ENCODE peak calls at places on chromosomes 7 and 10, in six cellular contexts. C is stomach, Z is ovary, S is mammary epithelial cell, H is Panc1, F is heart left ventricle. Q is an unnamed sample.

GRCh38 chr7:123494193-123494796 is 40.1 kb downstream of the IQUB start:
- DNase-seq in C (no peak), Z (peak), S (peak), H (peak), F (no peak), Q (peak)

GRCh38 chr7:12796397-12797136 is 109.1 kb downstream of the ARL4A start:
- DNase-seq in C (no peak), Z (no peak), S (no peak), H (no peak), F (no peak), Q (no peak)

GRCh38 chr7:87471430-87471829 is 4.0 kb downstream of the ABCB4 start:
- DNase-seq in C (no peak), Z (no peak), S (no peak), H (no peak), F (no peak), Q (no peak)

GRCh38 chr7:30251708-30252329 is 32.6 kb upstream of the ZNRF2 start:
- DNase-seq in C (no peak), Z (no peak), S (no peak), H (no peak), F (no peak), Q (no peak)

GRCh38 chr7:150715738-150716137 is 675 bp upstream of the GIMAP1 start:
- DNase-seq in C (no peak), Z (no peak), S (no peak), H (no peak), F (no peak), Q (no peak)

GRCh38 chr7:30366606-30367005 is 82.2 kb downstream of the ZNRF2 start:
- DNase-seq in C (no peak), Z (no peak), S (no peak), H (no peak), F (no peak), Q (no peak)

GRCh38 chr10:70054902-70055301 is 2.3 kb downstream of the MACROH2A2 start:
- DNase-seq in C (no peak), Z (no peak), S (no peak), H (no peak), F (no peak), Q (no peak)

GRCh38 chr10:31075434-31075833 is 43.8 kb upstream of the ZNF438 start:
- DNase-seq in C (no peak), Z (no peak), S (peak), H (no peak), F (no peak), Q (peak)

GRCh38 chr7:124101173-124101768 is 68.4 kb upstream of the TMEM229A start:
- DNase-seq in C (peak), Z (no peak), S (no peak), H (no peak), F (no peak), Q (peak)

GRCh38 chr7:78178319-78178718 is 379.7 kb downstream of the PHTF2 start:
- DNase-seq in C (no peak), Z (no peak), S (no peak), H (no peak), F (no peak), Q (no peak)

GRCh38 chr7:131583430-131583829 is 27.0 kb upstream of the PODXL start:
- DNase-seq in C (no peak), Z (no peak), S (no peak), H (no peak), F (no peak), Q (no peak)

GRCh38 chr7:131586259-131586658 is 29.8 kb upstream of the PODXL start:
- DNase-seq in C (peak), Z (no peak), S (no peak), H (no peak), F (peak), Q (no peak)

GRCh38 chr7:131586759-131587158 is 30.3 kb upstream of the PODXL start:
- DNase-seq in C (no peak), Z (no peak), S (no peak), H (no peak), F (no peak), Q (no peak)

GRCh38 chr7:131578602-131579001 is 22.2 kb upstream of the PODXL start:
- DNase-seq in C (no peak), Z (no peak), S (no peak), H (no peak), F (no peak), Q (no peak)

DNA sequence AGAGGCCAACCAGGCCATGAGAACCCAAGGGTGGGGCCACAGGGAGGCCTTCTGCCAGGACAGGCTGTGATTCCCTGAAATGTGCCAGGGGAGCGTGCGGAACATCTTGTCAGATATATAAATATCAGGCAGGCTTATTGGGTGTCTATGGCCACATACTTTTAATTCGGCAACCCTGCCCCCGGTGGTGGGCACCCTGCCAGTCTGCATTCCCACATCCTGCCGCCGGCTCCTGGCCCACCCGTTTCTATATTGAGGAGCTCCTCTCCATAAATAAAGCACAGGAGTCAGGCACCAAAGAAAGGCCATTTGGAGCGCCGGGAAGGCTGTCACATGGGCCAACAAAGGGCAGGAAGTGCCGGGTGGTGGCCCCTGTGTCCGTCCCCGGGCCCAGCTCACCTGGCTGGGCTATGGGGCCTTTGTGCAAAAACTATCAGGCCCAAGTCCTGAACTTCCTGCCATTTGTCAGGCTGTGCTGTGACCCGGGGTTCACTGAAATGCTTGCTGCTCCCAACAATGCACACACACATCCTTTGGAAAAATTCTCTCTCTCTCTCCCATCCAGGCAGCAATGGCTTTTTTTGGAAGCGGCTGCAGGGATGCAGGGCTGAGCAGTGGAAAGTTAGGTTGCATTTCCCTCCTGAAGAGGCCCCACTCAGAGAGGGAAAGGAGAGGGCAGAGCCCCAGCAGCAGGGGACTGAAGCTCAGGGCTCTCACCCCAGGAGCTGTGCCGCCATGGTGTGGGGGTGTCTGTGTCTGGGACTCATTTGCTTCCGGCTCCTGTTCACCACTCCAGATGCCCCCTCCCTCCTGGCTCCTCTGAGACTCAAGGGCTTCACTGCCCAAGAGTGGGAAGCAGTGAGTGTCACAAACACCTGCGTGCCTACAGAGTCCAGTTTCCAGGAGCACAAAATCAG is 25.1 kb upstream of the PODXL start:
- DNase-seq in C (peak), Z (peak), S (no peak), H (no peak), F (peak), Q (no peak)
- H3K27ac ChIP-seq in C (peak), Z (no peak), S (no peak), H (no peak), F (peak), Q (no peak)

GRCh38 chr7:134646425-134647305 is at the start of gene BPGM:
- DNase-seq in C (peak), Z (peak), S (peak), H (peak), F (peak), Q (peak)
- TF ChIP-seq CTCF in C (no peak), Z (no peak), S (peak), H (peak), F (no peak), Q (peak)

DNA sequence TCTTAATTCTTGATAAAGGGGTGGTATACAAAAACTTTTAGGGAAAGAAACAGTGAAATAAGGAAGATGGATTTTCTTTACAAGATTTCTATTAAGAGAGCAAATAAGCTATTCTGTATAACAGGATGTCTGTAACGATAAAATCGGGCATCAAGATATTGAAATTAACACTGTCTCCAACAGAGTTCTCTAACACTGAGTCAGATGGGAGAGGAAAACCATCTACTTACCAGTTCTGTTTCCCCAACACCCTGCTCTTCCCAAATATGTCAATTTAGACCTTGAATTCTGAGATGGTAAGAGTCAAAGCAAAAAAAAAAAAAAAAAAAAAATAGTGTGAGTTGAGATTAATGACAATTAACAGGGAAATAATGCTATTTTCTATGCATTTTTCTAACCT is 23.0 kb downstream of the SMURF1 start:
- DNase-seq in C (no peak), Z (no peak), S (no peak), H (no peak), F (no peak), Q (no peak)
- H3K27ac ChIP-seq in C (peak), Z (no peak), S (no peak), H (no peak), F (peak), Q (no peak)

GRCh38 chr7:48033922-48034321 is 1.4 kb upstream of the C7orf57 start:
- DNase-seq in C (no peak), Z (no peak), S (no peak), H (no peak), F (no peak), Q (no peak)

GRCh38 chr7:48035967-48036478 is 680 bp downstream of the C7orf57 start:
- DNase-seq in C (no peak), Z (peak), S (peak), H (no peak), F (peak), Q (no peak)

GRCh38 chr7:48031111-48031510 is 2.2 kb upstream of the SUN3 start:
- DNase-seq in C (no peak), Z (no peak), S (no peak), H (no peak), F (no peak), Q (no peak)

GRCh38 chr7:48038815-48039496 is 3.6 kb downstream of the C7orf57 start:
- DNase-seq in C (no peak), Z (no peak), S (no peak), H (no peak), F (no peak), Q (no peak)

DNA sequence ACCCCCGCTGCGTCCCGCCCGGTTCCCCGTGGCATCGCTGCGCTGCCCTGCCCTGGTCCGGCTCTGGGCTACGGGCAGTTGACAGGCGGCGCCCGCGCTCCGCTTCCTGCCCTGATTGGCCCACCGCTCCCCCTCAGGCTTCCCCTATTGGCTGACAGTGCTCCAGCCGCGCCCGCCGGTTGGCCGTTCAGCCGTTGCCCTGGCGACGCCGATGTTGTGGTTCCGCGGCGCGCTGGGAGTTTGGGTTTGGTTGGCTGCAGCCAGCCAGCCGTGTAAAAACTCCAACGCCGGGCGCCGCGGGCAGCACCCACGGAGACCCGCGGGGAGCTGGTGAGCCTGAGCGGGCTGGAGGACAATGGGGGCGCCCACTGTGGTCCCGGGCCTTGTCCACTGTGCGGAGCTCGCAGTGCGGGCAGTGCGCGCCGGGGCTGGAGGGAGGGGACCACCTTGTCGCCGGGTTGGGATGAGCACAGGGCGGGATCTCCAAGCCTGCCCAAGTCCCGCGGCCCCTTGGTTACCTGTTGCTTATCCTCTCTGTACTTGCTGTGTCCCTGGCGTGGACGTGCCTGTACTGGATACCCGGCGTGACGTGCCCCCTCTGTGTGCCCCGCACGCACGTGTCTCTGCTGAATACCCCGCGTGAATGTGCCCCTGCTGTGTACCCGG is at the start of gene C7orf57:
- DNase-seq in C (peak), Z (peak), S (peak), H (peak), F (peak), Q (peak)
- TF ChIP-seq CTCF in C (no peak), Z (peak), S (peak), H (peak), F (no peak), Q (no peak)

GRCh38 chr10:112330607-112331160 is 43.2 kb upstream of the ACSL5 start:
- DNase-seq in C (peak), Z (no peak), S (no peak), H (no peak), F (no peak), Q (no peak)
- H3K27ac ChIP-seq in C (peak), Z (no peak), S (no peak), H (no peak), F (no peak), Q (no peak)